ENCODE peak calls at places on chromosome 18, in five cellular contexts. H is NCI-H510A, I is small intestine, M is DMS53, Q is HL-60. L is an unnamed sample.

GRCh38 chr18:44098551-44099098 is 582.1 kb upstream of the SETBP1 start:
- DNase-seq in Q (no peak), M (peak), H (no peak), I (peak), L (no peak)

GRCh38 chr18:65221736-65222135 is 529.1 kb upstream of the CDH7 start:
- DNase-seq in M (peak), H (peak), Q (no peak), I (no peak), L (no peak)

GRCh38 chr18:49030692-49031443 is 80.1 kb upstream of the SMAD7 start:
- DNase-seq in H (no peak), M (no peak), I (no peak), Q (no peak), L (no peak)

GRCh38 chr18:8479826-8480225 is 129.4 kb upstream of the RAB12 start:
- DNase-seq in M (no peak), I (no peak), H (no peak), Q (no peak), L (no peak)

GRCh38 chr18:41370740-41371623 is 584.1 kb upstream of the PIK3C3 start:
- DNase-seq in Q (no peak), M (no peak), I (no peak), H (no peak), L (no peak)

GRCh38 chr18:959854-960253 is 55.2 kb downstream of the ADCYAP1 start:
- DNase-seq in M (no peak), H (no peak), Q (no peak), I (no peak), L (no peak)

GRCh38 chr18:74412106-74412880 is 44.8 kb downstream of the DIPK1C start:
- DNase-seq in M (no peak), Q (no peak), I (no peak), H (peak), L (peak)

GRCh38 chr18:3554091-3554601 is 104.2 kb downstream of the TGIF1 start:
- DNase-seq in Q (no peak), H (no peak), I (no peak), M (peak), L (no peak)

GRCh38 chr18:21241224-21242131 is 554 bp upstream of the GREB1L start:
- DNase-seq in M (peak), I (no peak), H (no peak), Q (no peak), L (no peak)

GRCh38 chr18:46939337-46939963 is 22.0 kb downstream of the KATNAL2 start:
- DNase-seq in I (no peak), H (no peak), M (no peak), Q (no peak), L (no peak)

GRCh38 chr18:10936211-10937053 is 212.9 kb downstream of the PIEZO2 start:
- DNase-seq in I (no peak), H (no peak), M (no peak), Q (no peak), L (no peak)

GRCh38 chr18:76256897-76257500 is 238.0 kb downstream of the ZNF516 start:
- DNase-seq in M (peak), I (peak), H (peak), Q (no peak), L (no peak)

GRCh38 chr18:3380384-3380961 is 69.5 kb upstream of the TGIF1 start:
- DNase-seq in I (no peak), Q (no peak), H (no peak), M (no peak), L (no peak)

GRCh38 chr18:72086421-72086820 is 457.7 kb downstream of the CBLN2 start:
- DNase-seq in Q (peak), H (peak), I (peak), M (peak), L (no peak)

GRCh38 chr18:74244554-74244953 is 47.2 kb downstream of the CYB5A start:
- DNase-seq in I (no peak), Q (no peak), H (no peak), M (no peak), L (no peak)

GRCh38 chr18:70931942-70932814 is 643.3 kb downstream of the SOCS6 start:
- DNase-seq in Q (peak), H (peak), M (peak), I (no peak), L (no peak)

GRCh38 chr18:11251229-11251890 is 102.0 kb upstream of the PIEZO2 start:
- DNase-seq in Q (no peak), H (no peak), M (no peak), I (no peak), L (peak)

GRCh38 chr18:57864615-57865121 is 61.6 kb upstream of the ATP8B1 start:
- DNase-seq in Q (no peak), M (no peak), H (no peak), I (peak), L (no peak)

GRCh38 chr18:48219429-48220145 is 189.6 kb downstream of the ZBTB7C start:
- DNase-seq in Q (no peak), I (no peak), H (no peak), M (peak), L (no peak)

GRCh38 chr18:32553640-32554039 is 83.0 kb upstream of the GAREM1 start:
- DNase-seq in H (no peak), M (no peak), I (no peak), Q (no peak), L (no peak)

GRCh38 chr18:39414009-39414700 is 1848.6 kb upstream of the CELF4 start:
- DNase-seq in H (no peak), M (no peak), Q (no peak), I (peak), L (no peak)

GRCh38 chr18:60891936-60892335 is 441.3 kb upstream of the CDH20 start:
- DNase-seq in M (no peak), H (no peak), I (no peak), Q (no peak), L (no peak)

L was measured in DMS79.